ENCODE peak calls at places on chromosome 13, in four cellular contexts. One of them, this sample, is unnamed.

GRCh38 chr13:88153353-88153752 is 482.2 kb downstream of the SLITRK5 start:
- DNase-seq in AG04450: no peak
- DNase-seq in endothelial cell: no peak
- DNase-seq in AG04449: no peak
- DNase-seq in this sample: no peak

GRCh38 chr13:30673669-30674521 is 56.2 kb downstream of the USPL1 start:
- DNase-seq in AG04450: peak; percentile 68
- DNase-seq in endothelial cell: peak; percentile 90
- DNase-seq in AG04449: peak; percentile 58
- DNase-seq in this sample: peak; percentile 85

GRCh38 chr13:25455146-25455545 is 83.4 kb downstream of the ATP8A2 start:
- DNase-seq in AG04450: no peak
- DNase-seq in endothelial cell: no peak
- DNase-seq in AG04449: no peak
- DNase-seq in this sample: no peak

GRCh38 chr13:106526748-106527488 is 8.5 kb downstream of the EFNB2 start:
- DNase-seq in AG04450: no peak
- DNase-seq in endothelial cell: no peak
- DNase-seq in AG04449: no peak
- DNase-seq in this sample: peak; percentile 70

GRCh38 chr13:46295531-46296464 is 84.1 kb downstream of the LRRC63 start:
- DNase-seq in AG04450: peak; percentile 49
- DNase-seq in endothelial cell: no peak
- DNase-seq in AG04449: peak; percentile 94
- DNase-seq in this sample: no peak

GRCh38 chr13:104253063-104253680 is 1187.0 kb upstream of the SLC10A2 start:
- DNase-seq in AG04450: no peak
- DNase-seq in endothelial cell: no peak
- DNase-seq in AG04449: no peak
- DNase-seq in this sample: peak; percentile 56

GRCh38 chr13:36979361-36980040 is 19.6 kb downstream of the ALG5 start:
- DNase-seq in AG04450: peak; percentile 26
- DNase-seq in endothelial cell: no peak
- DNase-seq in AG04449: no peak
- DNase-seq in this sample: no peak

GRCh38 chr13:106418556-106418955 is 116.9 kb downstream of the EFNB2 start:
- DNase-seq in AG04450: peak; percentile 46
- DNase-seq in endothelial cell: no peak
- DNase-seq in AG04449: peak; percentile 59
- DNase-seq in this sample: no peak

GRCh38 chr13:24834902-24835510 is 71.0 kb downstream of the RNF17 start:
- DNase-seq in AG04450: no peak
- DNase-seq in endothelial cell: no peak
- DNase-seq in AG04449: no peak
- DNase-seq in this sample: no peak

GRCh38 chr13:102879793-102880499 is 34.1 kb downstream of the ERCC5 start:
- DNase-seq in AG04450: no peak
- DNase-seq in endothelial cell: no peak
- DNase-seq in AG04449: no peak
- DNase-seq in this sample: no peak

GRCh38 chr13:113634279-113635047 is 23.5 kb downstream of the ATP4B start:
- DNase-seq in AG04450: no peak
- DNase-seq in endothelial cell: no peak
- DNase-seq in AG04449: no peak
- DNase-seq in this sample: no peak

GRCh38 chr13:34025746-34026145 is 207.8 kb downstream of the RFC3 start:
- DNase-seq in AG04450: no peak
- DNase-seq in endothelial cell: no peak
- DNase-seq in AG04449: no peak
- DNase-seq in this sample: no peak

GRCh38 chr13:44763604-44764311 is 187.6 kb upstream of the TSC22D1 start:
- DNase-seq in AG04450: no peak
- DNase-seq in endothelial cell: no peak
- DNase-seq in AG04449: no peak
- DNase-seq in this sample: no peak

GRCh38 chr13:49436890-49437289 is 7.0 kb downstream of the CAB39L start:
- DNase-seq in AG04450: no peak
- DNase-seq in endothelial cell: no peak
- DNase-seq in AG04449: no peak
- DNase-seq in this sample: no peak

GRCh38 chr13:107111248-107111647 is 543.3 kb upstream of the ARGLU1 start:
- DNase-seq in AG04450: no peak
- DNase-seq in endothelial cell: no peak
- DNase-seq in AG04449: no peak
- DNase-seq in this sample: no peak

GRCh38 chr13:40438022-40438692 is 228.3 kb downstream of the FOXO1 start:
- DNase-seq in AG04450: no peak
- DNase-seq in endothelial cell: no peak
- DNase-seq in AG04449: no peak
- DNase-seq in this sample: no peak

GRCh38 chr13:36879218-36879938 is 40.7 kb downstream of the SMAD9 start:
- DNase-seq in AG04450: no peak
- DNase-seq in endothelial cell: no peak
- DNase-seq in AG04449: no peak
- DNase-seq in this sample: no peak

GRCh38 chr13:65943711-65944110 is 1286.4 kb downstream of the PCDH9 start:
- DNase-seq in AG04450: no peak
- DNase-seq in endothelial cell: no peak
- DNase-seq in AG04449: no peak
- DNase-seq in this sample: no peak

GRCh38 chr13:109918179-109918651 is 131.8 kb upstream of the IRS2 start:
- DNase-seq in AG04450: no peak
- DNase-seq in endothelial cell: no peak
- DNase-seq in AG04449: no peak
- DNase-seq in this sample: no peak

GRCh38 chr13:32846556-32846955 is 169.7 kb upstream of the KL start:
- DNase-seq in AG04450: no peak
- DNase-seq in endothelial cell: no peak
- DNase-seq in AG04449: no peak
- DNase-seq in this sample: peak; percentile 47

GRCh38 chr13:61036715-61037114 is 378.9 kb downstream of the PCDH20 start:
- DNase-seq in AG04450: no peak
- DNase-seq in endothelial cell: no peak
- DNase-seq in AG04449: no peak
- DNase-seq in this sample: no peak

GRCh38 chr13:53191091-53191490 is 162.5 kb downstream of the OLFM4 start:
- DNase-seq in AG04450: no peak
- DNase-seq in endothelial cell: no peak
- DNase-seq in AG04449: no peak
- DNase-seq in this sample: peak; percentile 45

GRCh38 chr13:48110930-48111721 is 16.2 kb upstream of the MED4 start:
- DNase-seq in AG04450: no peak
- DNase-seq in endothelial cell: no peak
- DNase-seq in AG04449: no peak
- DNase-seq in this sample: no peak

GRCh38 chr13:25372275-25373081 is 704 bp downstream of the ATP8A2 start:
- DNase-seq in AG04450: no peak
- DNase-seq in endothelial cell: no peak
- DNase-seq in AG04449: no peak
- DNase-seq in this sample: peak; percentile 64

GRCh38 chr13:44302948-44303575 is 70.6 kb upstream of the SERP2 start:
- DNase-seq in AG04450: no peak
- DNase-seq in endothelial cell: no peak
- DNase-seq in AG04449: no peak
- DNase-seq in this sample: no peak

GRCh38 chr13:50320297-50320862 is 305.1 kb downstream of the KCNRG start:
- DNase-seq in AG04450: peak; percentile 4
- DNase-seq in endothelial cell: no peak
- DNase-seq in AG04449: no peak
- DNase-seq in this sample: no peak

GRCh38 chr13:63942372-63942771 is 2526.7 kb upstream of the PCDH20 start:
- DNase-seq in AG04450: no peak
- DNase-seq in endothelial cell: no peak
- DNase-seq in AG04449: no peak
- DNase-seq in this sample: no peak

GRCh38 chr13:30696278-30697176 is 38.8 kb upstream of the ALOX5AP start:
- DNase-seq in AG04450: no peak
- DNase-seq in endothelial cell: peak; percentile 29
- DNase-seq in AG04449: no peak
- DNase-seq in this sample: peak; percentile 25

GRCh38 chr13:42660367-42660965 is 86.5 kb downstream of the TNFSF11 start:
- DNase-seq in AG04450: no peak
- DNase-seq in endothelial cell: no peak
- DNase-seq in AG04449: no peak
- DNase-seq in this sample: no peak

GRCh38 chr13:102555914-102556553 is 40.8 kb upstream of the TPP2 start:
- DNase-seq in AG04450: no peak
- DNase-seq in endothelial cell: peak; percentile 29
- DNase-seq in AG04449: no peak
- DNase-seq in this sample: peak; percentile 74

GRCh38 chr13:97282705-97283104 is 60.6 kb downstream of the MBNL2 start:
- DNase-seq in AG04450: no peak
- DNase-seq in endothelial cell: no peak
- DNase-seq in AG04449: no peak
- DNase-seq in this sample: no peak
- TF ChIP-seq CTCF in AG04450: no peak
- TF ChIP-seq CTCF in endothelial cell: no peak
- TF ChIP-seq CTCF in AG04449: no peak
- TF ChIP-seq CTCF in this sample: no peak

DNA sequence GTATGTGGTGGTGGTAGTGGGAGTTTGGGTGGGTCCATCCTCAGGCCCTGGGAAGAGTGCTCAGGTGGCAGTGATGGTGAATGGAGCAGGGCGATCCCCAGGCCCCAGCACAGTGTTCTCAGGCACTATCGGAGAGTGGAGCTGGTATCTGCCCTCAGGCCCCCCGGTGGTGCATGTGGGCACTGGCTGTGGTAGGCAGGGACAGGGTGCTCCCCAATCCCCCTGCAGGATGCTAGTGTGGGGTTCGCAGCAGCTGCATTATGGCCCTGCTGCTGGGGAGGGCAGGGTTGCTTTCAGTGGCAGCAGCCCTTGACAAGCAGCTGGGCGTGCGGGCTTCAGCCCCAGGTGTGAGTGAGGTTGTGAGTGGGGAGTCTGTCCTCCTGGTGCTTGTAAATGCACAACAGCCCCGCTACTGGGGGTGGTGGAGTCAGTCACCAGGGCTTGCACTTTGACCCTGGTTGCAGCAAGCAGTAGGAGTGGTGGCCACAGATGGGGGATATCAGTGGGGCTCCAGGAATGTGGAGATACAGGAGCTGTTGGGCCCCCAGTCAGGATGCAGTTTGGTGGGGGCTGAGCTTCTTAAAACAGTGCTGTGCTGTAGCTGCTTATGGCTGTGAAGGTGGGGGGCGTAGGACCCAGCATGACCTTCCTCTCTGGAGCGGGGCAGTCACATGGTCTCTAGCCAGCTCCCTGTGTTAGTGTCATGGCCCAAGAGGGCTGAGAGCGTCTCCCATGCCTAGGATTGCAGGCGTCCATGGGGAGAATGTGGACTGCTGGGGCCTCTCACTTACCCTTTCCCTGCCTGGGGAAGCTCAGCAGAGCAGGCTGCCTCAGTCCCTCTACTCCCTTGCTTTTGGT is 38.7 kb upstream of the ARHGEF7 start:
- DNase-seq in AG04450: no peak
- DNase-seq in endothelial cell: no peak
- DNase-seq in AG04449: no peak
- DNase-seq in this sample: peak; percentile 55
- TF ChIP-seq CTCF in AG04450: no peak
- TF ChIP-seq CTCF in endothelial cell: no peak
- TF ChIP-seq CTCF in AG04449: no peak
- TF ChIP-seq CTCF in this sample: peak; percentile 31

GRCh38 chr13:99823961-99824360 is 147.6 kb downstream of the ZIC5 start:
- DNase-seq in AG04450: no peak
- DNase-seq in endothelial cell: no peak
- DNase-seq in AG04449: no peak
- DNase-seq in this sample: no peak

GRCh38 chr13:99829593-99830239 is 141.9 kb downstream of the ZIC5 start:
- DNase-seq in AG04450: no peak
- DNase-seq in endothelial cell: no peak
- DNase-seq in AG04449: no peak
- DNase-seq in this sample: no peak

GRCh38 chr13:99829156-99829555 is 142.4 kb downstream of the ZIC5 start:
- DNase-seq in AG04450: no peak
- DNase-seq in endothelial cell: no peak
- DNase-seq in AG04449: no peak
- DNase-seq in this sample: no peak

GRCh38 chr13:99828114-99828513 is 143.5 kb downstream of the ZIC5 start:
- DNase-seq in AG04450: no peak
- DNase-seq in endothelial cell: no peak
- DNase-seq in AG04449: no peak
- DNase-seq in this sample: no peak

DNA sequence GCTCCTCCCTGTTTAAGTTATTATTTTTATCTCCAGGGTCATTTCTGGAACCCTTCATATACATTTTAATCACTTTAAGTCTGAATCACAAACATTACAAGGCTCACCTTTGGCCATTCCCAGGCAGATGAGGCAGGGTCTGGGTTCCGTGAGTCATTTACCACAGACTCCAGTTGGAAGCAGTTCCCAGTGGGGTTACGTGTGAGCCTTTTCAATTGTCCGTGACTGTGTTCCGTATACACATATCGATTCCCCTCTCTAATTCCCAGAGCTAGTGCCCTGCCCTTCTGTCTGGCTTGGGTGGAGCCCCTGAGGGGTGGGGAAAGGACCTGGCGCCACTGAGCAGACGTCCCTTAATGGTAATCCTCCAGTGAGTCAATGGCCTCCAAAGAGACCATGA is 144.6 kb downstream of the ZIC5 start:
- DNase-seq in AG04450: no peak
- DNase-seq in endothelial cell: no peak
- DNase-seq in AG04449: no peak
- DNase-seq in this sample: no peak
- TF ChIP-seq CTCF in AG04450: no peak
- TF ChIP-seq CTCF in endothelial cell: no peak
- TF ChIP-seq CTCF in AG04449: no peak
- TF ChIP-seq CTCF in this sample: no peak

GRCh38 chr13:41550239-41550638 is 92.9 kb downstream of the RGCC start:
- DNase-seq in AG04450: no peak
- DNase-seq in endothelial cell: no peak
- DNase-seq in AG04449: no peak
- DNase-seq in this sample: no peak

GRCh38 chr13:41548031-41548430 is 90.7 kb downstream of the RGCC start:
- DNase-seq in AG04450: no peak
- DNase-seq in endothelial cell: no peak
- DNase-seq in AG04449: no peak
- DNase-seq in this sample: no peak

GRCh38 chr13:41548870-41549269 is 91.5 kb downstream of the RGCC start:
- DNase-seq in AG04450: no peak
- DNase-seq in endothelial cell: no peak
- DNase-seq in AG04449: no peak
- DNase-seq in this sample: no peak

GRCh38 chr13:41547253-41548000 is 90.1 kb downstream of the RGCC start:
- DNase-seq in AG04450: no peak
- DNase-seq in endothelial cell: no peak
- DNase-seq in AG04449: no peak
- DNase-seq in this sample: no peak

DNA sequence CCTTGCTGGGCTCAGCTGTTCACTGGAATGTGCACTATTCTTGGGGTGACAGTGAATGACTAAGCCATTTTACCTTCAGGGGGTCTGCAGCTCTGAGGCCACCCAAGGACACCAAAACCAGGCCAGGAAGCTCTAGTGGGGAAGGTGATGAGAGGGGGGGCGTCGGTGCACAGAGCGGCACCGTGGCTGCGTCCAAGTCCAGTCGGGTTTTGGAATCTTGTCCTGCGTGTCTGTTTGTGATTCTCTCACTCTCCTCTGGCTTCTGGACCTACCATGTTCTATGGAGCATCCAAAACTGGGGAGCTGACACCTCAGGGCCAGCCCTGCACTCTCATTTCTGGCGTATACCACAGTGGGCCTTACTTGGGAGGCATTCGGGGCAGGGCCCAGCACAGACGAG is 92.1 kb downstream of the RGCC start:
- DNase-seq in AG04450: no peak
- DNase-seq in endothelial cell: no peak
- DNase-seq in AG04449: no peak
- DNase-seq in this sample: no peak
- TF ChIP-seq CTCF in AG04450: no peak
- TF ChIP-seq CTCF in endothelial cell: no peak
- TF ChIP-seq CTCF in AG04449: no peak
- TF ChIP-seq CTCF in this sample: no peak